ENCODE peak calls at places on chromosome 21, in ten cellular contexts. X is breast epithelium, B is ovary, U is A549, D is adrenal gland, P is spleen, Z is Peyer's patch, V is H54, O is endothelial cell of umbilical vein, L is NB4. C is an unnamed sample.

GRCh38 chr21:33418686-33419085 is 15.5 kb downstream of the IFNGR2 start:
- DNase-seq in V (no peak), P (no peak), Z (no peak), O (peak), B (peak), X (no peak), D (peak), L (no peak), U (no peak), C (no peak)

GRCh38 chr21:15207635-15208370 is 143.0 kb upstream of the NRIP1 start:
- DNase-seq in O (no peak), L (no peak), U (no peak), B (no peak), D (no peak), V (no peak), P (no peak), Z (no peak), X (no peak), C (no peak)

GRCh38 chr21:18467715-18468114 is 64.1 kb upstream of the TMPRSS15 start:
- DNase-seq in X (no peak), V (no peak), U (no peak), L (no peak), Z (no peak), B (no peak), P (no peak), D (no peak), O (no peak), C (no peak)

GRCh38 chr21:34890724-34891609 is 158.1 kb downstream of the RUNX1 start:
- DNase-seq in U (no peak), B (peak), X (no peak), L (peak), P (peak), O (peak), V (peak), Z (peak), D (no peak), C (peak)

GRCh38 chr21:35256468-35256988 is 207.4 kb upstream of the RUNX1 start:
- DNase-seq in Z (peak), B (peak), L (no peak), P (no peak), O (peak), V (peak), U (peak), D (peak), X (peak), C (no peak)

GRCh38 chr21:42252778-42253340 is 33.9 kb downstream of the ABCG1 start:
- DNase-seq in D (no peak), O (no peak), V (no peak), L (no peak), P (no peak), B (no peak), X (no peak), Z (no peak), U (no peak), C (no peak)

GRCh38 chr21:43881283-43881682 is 16.3 kb downstream of the AGPAT3 start:
- DNase-seq in O (no peak), Z (peak), U (no peak), X (no peak), D (no peak), P (peak), V (no peak), L (no peak), B (no peak), C (peak)

GRCh38 chr21:32819702-32820101 is 48.1 kb upstream of the PAXBP1 start:
- DNase-seq in L (no peak), D (peak), V (no peak), X (no peak), Z (no peak), P (no peak), U (no peak), O (no peak), B (peak), C (no peak)

GRCh38 chr21:34621434-34622000 is 6.6 kb upstream of the RCAN1 start:
- DNase-seq in U (no peak), L (no peak), V (no peak), X (no peak), O (no peak), Z (no peak), B (no peak), P (no peak), D (no peak), C (no peak)

GRCh38 chr21:34939673-34940321 is 109.3 kb downstream of the RUNX1 start:
- DNase-seq in U (no peak), X (no peak), D (no peak), V (no peak), O (no peak), P (no peak), L (peak), B (no peak), Z (no peak), C (no peak)

GRCh38 chr21:34243562-34243961 is 120.2 kb upstream of the KCNE2 start:
- DNase-seq in O (peak), P (no peak), D (peak), Z (no peak), U (no peak), X (no peak), V (peak), B (no peak), L (peak), C (peak)

DNA sequence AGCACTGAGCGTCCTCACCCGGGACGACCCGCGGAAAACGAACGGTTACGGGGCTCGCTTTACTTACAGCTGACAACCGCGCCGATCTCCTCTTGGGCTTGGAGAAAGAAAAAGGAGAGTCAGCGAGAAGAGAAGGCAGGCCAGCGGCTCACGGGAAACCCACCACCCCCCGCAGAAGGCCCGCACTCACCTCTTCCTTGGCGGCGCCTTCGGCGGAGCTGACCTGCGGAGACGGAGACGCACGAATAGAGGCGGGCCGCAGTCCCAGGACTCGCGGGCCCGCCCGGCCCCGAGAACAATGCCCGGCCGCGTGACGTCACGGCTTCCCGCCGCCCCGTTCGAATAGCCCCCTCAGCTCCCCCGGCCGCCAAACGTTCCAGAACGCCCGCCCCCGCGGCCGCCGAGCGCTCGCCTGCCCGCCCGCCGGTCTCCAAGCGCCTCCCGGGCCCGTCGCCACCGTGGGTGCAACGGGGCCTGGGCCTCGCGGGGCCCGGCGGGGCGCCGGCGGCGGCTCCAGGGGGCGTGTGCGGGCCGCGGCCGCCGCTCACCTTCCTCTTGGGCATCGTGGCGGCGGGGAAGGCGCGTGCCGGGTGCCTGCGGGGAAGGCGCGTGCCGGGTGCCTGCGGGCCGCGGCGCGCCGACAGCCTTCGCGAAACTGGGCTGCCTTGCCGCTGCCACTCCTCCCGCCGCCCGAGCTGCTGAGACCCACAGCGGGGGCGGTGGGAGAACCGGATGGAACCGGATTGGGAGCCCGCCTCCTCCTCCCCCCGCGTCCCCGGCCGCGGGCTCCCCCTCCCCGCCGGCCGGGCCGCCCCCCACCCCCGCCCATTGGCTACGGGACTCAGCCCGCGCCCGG is at the start of gene HMGN1:
- DNase-seq in B (peak), X (peak), O (peak), D (peak), V (peak), Z (peak), P (peak), L (peak), U (peak), C (peak)
- TF ChIP-seq POLR2A in B (peak), X (no peak), O (peak), D (peak), V (peak), Z (peak), P (no peak), L (peak), U (peak), C (no peak)

DNA sequence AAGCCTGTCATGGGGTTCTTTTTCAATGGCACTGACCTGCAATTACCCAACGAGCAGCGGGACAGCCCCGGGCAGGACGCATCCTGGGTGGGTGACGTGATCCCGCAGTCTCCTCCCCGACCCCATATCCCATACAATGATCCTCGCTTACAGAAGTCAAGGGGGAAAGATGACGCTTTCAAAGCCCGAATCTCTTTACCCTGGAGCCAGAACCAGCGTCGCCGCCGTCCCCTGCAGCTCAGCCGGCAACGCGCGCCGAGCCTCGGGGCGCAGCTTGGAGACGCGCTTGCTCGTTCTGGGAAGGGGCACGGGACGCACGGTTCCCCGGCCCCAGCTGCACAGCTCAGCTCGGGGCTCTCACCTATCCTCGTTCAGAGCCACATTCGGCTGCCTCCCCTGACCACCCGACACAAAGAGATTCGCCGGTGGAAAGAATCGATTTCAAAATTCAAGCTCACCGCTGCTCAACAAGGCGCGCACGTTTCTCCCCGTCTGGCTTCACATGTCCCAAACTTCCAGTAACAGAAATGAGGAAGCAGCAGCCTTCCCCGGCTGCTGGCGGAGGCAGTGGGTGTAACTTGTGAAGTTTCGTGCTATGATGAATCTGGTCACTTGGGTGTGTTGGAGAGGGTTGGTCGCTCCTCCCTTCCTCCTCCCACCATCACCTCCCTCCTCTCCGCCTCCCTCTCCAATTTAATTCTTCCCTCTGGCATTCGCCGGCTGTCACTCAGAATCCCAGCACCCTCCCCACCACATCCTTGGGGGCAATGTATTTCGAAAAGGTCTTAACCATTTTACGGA is at the start of gene TIAM1:
- DNase-seq in D (peak), V (peak), P (no peak), Z (no peak), O (no peak), U (no peak), L (peak), B (no peak), X (no peak), C (no peak)
- TF ChIP-seq POLR2A in D (no peak), V (peak), P (no peak), Z (no peak), O (no peak), U (no peak), L (no peak), B (no peak), X (no peak), C (no peak)

GRCh38 chr21:46297311-46298082 is 11.4 kb downstream of the YBEY start:
- DNase-seq in V (no peak), Z (no peak), B (no peak), D (no peak), P (peak), X (no peak), L (no peak), U (no peak), O (peak), C (peak)
- TF ChIP-seq POLR2A in V (no peak), Z (no peak), B (no peak), D (no peak), P (no peak), X (no peak), L (no peak), U (no peak), O (no peak), C (no peak)

GRCh38 chr21:45324430-45325205 is 36.9 kb upstream of the POFUT2 start:
- DNase-seq in L (no peak), O (no peak), X (no peak), B (peak), P (peak), Z (peak), U (peak), V (peak), D (no peak), C (no peak)
- TF ChIP-seq POLR2A in L (no peak), O (no peak), X (no peak), B (no peak), P (no peak), Z (no peak), U (peak), V (peak), D (no peak), C (no peak)

GRCh38 chr21:29641635-29642550 is 297.9 kb downstream of the GRIK1 start:
- DNase-seq in L (no peak), P (no peak), X (no peak), U (no peak), O (no peak), D (no peak), V (no peak), B (no peak), Z (no peak), C (peak)
- TF ChIP-seq POLR2A in L (no peak), P (no peak), X (no peak), U (no peak), O (no peak), D (no peak), V (no peak), B (no peak), Z (no peak), C (no peak)

GRCh38 chr21:45169682-45170081 is 95.3 kb downstream of the ADARB1 start:
- DNase-seq in D (no peak), Z (no peak), P (no peak), U (no peak), V (no peak), X (no peak), L (no peak), B (no peak), O (no peak), C (no peak)

GRCh38 chr21:45168522-45168921 is 94.1 kb downstream of the ADARB1 start:
- DNase-seq in V (no peak), Z (no peak), X (no peak), D (no peak), B (no peak), L (no peak), O (no peak), P (no peak), U (no peak), C (no peak)

GRCh38 chr21:45169001-45169400 is 94.6 kb downstream of the ADARB1 start:
- DNase-seq in U (no peak), B (no peak), V (no peak), Z (no peak), O (no peak), P (no peak), D (no peak), X (no peak), L (no peak), C (peak)

GRCh38 chr21:45166931-45167330 is 92.6 kb downstream of the ADARB1 start:
- DNase-seq in B (no peak), O (no peak), U (no peak), V (no peak), L (no peak), P (no peak), D (no peak), X (no peak), Z (no peak), C (no peak)

DNA sequence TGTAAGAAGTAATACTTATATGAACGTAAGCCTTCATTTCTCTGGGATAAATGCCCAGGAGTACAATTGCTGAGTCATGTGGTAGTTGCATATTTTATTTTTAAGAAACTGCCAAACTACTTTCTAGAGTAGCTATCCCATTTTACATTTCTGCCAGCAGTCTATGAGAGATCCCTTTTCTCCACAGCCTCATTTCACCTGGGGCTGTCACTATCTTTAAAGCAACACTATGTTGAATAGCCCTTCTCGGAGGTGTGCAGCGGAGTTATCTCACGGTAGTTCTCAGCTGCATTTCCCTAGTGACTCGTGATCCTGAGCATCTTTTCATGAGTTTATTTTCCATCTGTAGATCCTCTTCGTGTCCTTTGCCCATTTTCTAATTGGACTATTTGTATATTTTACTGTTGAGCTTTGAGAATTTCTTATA is 93.4 kb downstream of the ADARB1 start:
- DNase-seq in B (no peak), V (no peak), O (no peak), X (no peak), P (no peak), D (no peak), L (no peak), Z (no peak), U (no peak), C (no peak)
- TF ChIP-seq POLR2A in B (no peak), V (no peak), O (no peak), X (no peak), P (no peak), D (no peak), L (no peak), Z (no peak), U (no peak), C (no peak)

DNA sequence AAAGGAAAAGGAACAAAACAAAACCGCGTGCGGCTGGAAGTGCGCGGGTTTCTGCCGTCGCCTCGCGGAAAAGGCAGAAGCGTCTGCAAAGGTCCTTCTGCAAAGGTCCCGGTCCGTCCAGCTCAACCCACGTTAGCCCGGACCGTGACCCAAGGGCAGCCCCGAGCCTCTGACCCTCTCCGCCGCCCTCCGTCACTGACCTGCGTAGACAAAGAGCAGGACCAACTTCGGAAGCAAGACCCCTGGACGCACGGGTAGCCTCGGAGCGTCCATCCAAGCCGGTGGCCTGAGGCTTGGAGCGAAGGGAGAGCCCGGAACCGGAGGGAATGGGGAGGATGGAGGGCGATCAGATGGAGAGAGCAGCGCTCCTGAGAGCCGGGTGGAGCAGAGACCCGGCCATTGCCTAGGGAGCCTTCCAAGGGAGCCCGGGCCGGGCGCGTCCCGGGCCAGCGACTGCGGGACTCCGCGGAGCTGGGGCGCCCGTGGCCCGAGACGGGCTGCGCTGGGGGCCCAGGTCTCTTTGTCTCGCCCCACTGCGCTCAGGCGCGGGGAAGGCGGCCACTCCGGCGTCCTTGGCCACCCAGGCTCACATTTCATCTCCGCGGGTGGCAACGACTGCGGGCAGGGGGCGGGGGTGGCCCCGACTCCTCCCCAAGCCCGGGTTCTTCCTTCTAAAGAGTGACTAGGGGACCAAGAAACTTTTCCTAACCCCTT is at the start of gene CYYR1:
- DNase-seq in X (no peak), U (no peak), D (peak), V (no peak), P (peak), B (no peak), L (no peak), Z (peak), O (peak), C (no peak)
- TF ChIP-seq POLR2A in X (no peak), U (no peak), D (no peak), V (no peak), P (peak), B (no peak), L (no peak), Z (no peak), O (no peak), C (no peak)

GRCh38 chr21:16708431-16708830 is 804.4 kb upstream of the CXADR start:
- DNase-seq in Z (no peak), V (no peak), D (no peak), X (no peak), O (peak), L (no peak), U (no peak), B (no peak), P (no peak), C (no peak)

GRCh38 chr21:16709866-16710550 is 802.8 kb upstream of the CXADR start:
- DNase-seq in Z (no peak), B (peak), X (no peak), O (no peak), D (peak), L (no peak), P (no peak), V (no peak), U (no peak), C (no peak)

DNA sequence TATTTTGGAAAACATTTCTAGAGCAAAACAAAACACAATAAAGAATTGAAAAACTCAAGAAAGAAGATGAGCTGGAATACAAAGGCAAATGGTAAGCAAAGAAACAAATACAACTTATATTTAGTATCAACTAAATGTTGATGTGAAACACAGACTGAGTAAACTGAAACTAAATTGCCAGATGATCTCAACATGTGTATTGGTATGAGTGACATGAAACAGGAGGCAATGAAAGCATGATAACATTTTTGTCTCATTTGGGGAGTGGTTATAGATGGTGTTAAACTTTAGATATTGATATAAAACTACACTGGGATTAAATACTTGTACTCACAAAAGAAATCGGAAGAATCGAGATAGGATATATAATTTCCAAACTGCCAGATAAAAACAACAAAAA is 805.6 kb upstream of the CXADR start:
- DNase-seq in D (no peak), B (no peak), O (no peak), X (no peak), P (no peak), V (no peak), U (no peak), Z (no peak), L (no peak), C (no peak)
- TF ChIP-seq POLR2A in D (no peak), B (no peak), O (no peak), X (no peak), P (no peak), V (no peak), U (no peak), Z (no peak), L (no peak), C (no peak)

C was measured in erythroblast.